ENCODE peak calls at places on chromosomes 13 and 19, in seven cellular contexts. D is cardiac fibroblast; R is GM12865; K is cardiac muscle cell; U is substantia nigra; Q is stimulated activated CD4-positive, alpha-beta T cell treated with anti-CD3 and anti-CD28 coated beads, Interleukin-2, amount 100 ng/mL, for 48 hours; H is GM19239. T is an unnamed sample.

GRCh38 chr13:19888799-19889198 is 25.4 kb upstream of the ZMYM5 start:
- DNase-seq in R (no peak), U (no peak), Q (no peak), D (peak), K (no peak), H (no peak), T (no peak)

GRCh38 chr19:4455742-4456565 is 1.6 kb downstream of the UBXN6 start:
- DNase-seq in H (no peak), K (peak), U (peak), D (peak), Q (no peak), R (no peak), T (no peak)

GRCh38 chr13:50366488-50367174 is 351.4 kb downstream of the KCNRG start:
- DNase-seq in R (peak), U (no peak), Q (no peak), D (no peak), K (no peak), H (no peak), T (no peak)

GRCh38 chr13:103788061-103788652 is 721.9 kb upstream of the SLC10A2 start:
- DNase-seq in D (no peak), R (no peak), H (no peak), K (peak), Q (no peak), U (no peak), T (no peak)

GRCh38 chr13:82654851-82655517 is 1227.3 kb downstream of the SLITRK1 start:
- DNase-seq in D (peak), H (no peak), R (no peak), U (no peak), Q (no peak), K (no peak), T (no peak)

GRCh38 chr13:28204690-28205443 is 66.5 kb downstream of the PAN3 start:
- DNase-seq in R (peak), K (no peak), H (peak), D (no peak), U (no peak), Q (peak), T (no peak)

GRCh38 chr19:41352279-41352608 is 1.5 kb downstream of the TGFB1 start:
- DNase-seq in D (no peak), R (no peak), K (no peak), Q (no peak), H (no peak), U (no peak), T (no peak)

GRCh38 chr19:42280761-42281174 is 11.7 kb downstream of the CIC start:
- DNase-seq in R (no peak), H (no peak), D (peak), K (peak), Q (peak), U (peak), T (peak)

GRCh38 chr19:5627395-5627904 is 4.6 kb downstream of the SAFB start:
- DNase-seq in D (peak), Q (peak), H (peak), U (peak), K (no peak), R (peak), T (no peak)

GRCh38 chr19:29119582-29119981 is 93.4 kb downstream of the UQCRFS1 start:
- DNase-seq in Q (no peak), H (no peak), K (peak), D (no peak), R (no peak), U (no peak), T (no peak)

GRCh38 chr19:4352701-4353121 is 9.3 kb downstream of the MPND start:
- DNase-seq in D (peak), Q (peak), U (no peak), K (peak), R (peak), H (peak), T (no peak)

GRCh38 chr13:106083620-106084350 is 451.7 kb downstream of the EFNB2 start:
- DNase-seq in Q (no peak), U (peak), D (peak), K (peak), H (no peak), R (peak), T (peak)

GRCh38 chr19:6801397-6802086 is 29.0 kb downstream of the VAV1 start:
- DNase-seq in R (peak), H (peak), U (peak), Q (peak), K (peak), D (peak), T (no peak)

GRCh38 chr19:39506944-39507714 is 7.8 kb upstream of the SELENOV start:
- DNase-seq in D (peak), H (peak), R (peak), Q (peak), U (no peak), K (peak), T (no peak)

GRCh38 chr13:90498096-90498495 is 849.4 kb upstream of the MIR17HG start:
- DNase-seq in D (peak), R (no peak), K (no peak), H (no peak), U (no peak), Q (no peak), T (no peak)

GRCh38 chr19:17159466-17160393 is 55.4 kb upstream of the USE1 start:
- DNase-seq in D (peak), U (no peak), Q (no peak), H (no peak), R (peak), K (no peak), T (no peak)

GRCh38 chr13:48505597-48506091 is 27.2 kb downstream of the RCBTB2 start:
- DNase-seq in H (peak), K (no peak), R (peak), U (peak), D (peak), Q (no peak), T (no peak)

GRCh38 chr19:41327499-41328156 is 17.7 kb downstream of the CCDC97 start:
- DNase-seq in U (peak), K (no peak), D (peak), H (peak), Q (peak), R (peak), T (no peak)

GRCh38 chr13:104461049-104461448 is 1394.8 kb upstream of the SLC10A2 start:
- DNase-seq in D (no peak), U (no peak), K (no peak), H (no peak), Q (no peak), R (no peak), T (no peak)

GRCh38 chr19:18597809-18598660 is 8.6 kb downstream of the CRLF1 start:
- DNase-seq in R (no peak), D (no peak), H (no peak), U (no peak), K (no peak), Q (no peak), T (no peak)

GRCh38 chr19:3723883-3724282 is 15.7 kb downstream of the TJP3 start:
- DNase-seq in U (no peak), Q (no peak), K (no peak), H (no peak), R (no peak), D (no peak), T (no peak)

GRCh38 chr13:49421391-49421790 is 22.5 kb downstream of the CAB39L start:
- DNase-seq in H (peak), U (no peak), R (peak), Q (no peak), K (peak), D (no peak), T (no peak)

GRCh38 chr13:28889317-28889716 is 69.2 kb downstream of the MTUS2 start:
- DNase-seq in H (no peak), R (no peak), D (no peak), K (no peak), Q (no peak), U (no peak), T (peak)

GRCh38 chr19:17966497-17967257 is at the start of gene KCNN1:
- DNase-seq in R (no peak), H (no peak), Q (no peak), U (peak), D (no peak), K (peak), T (no peak)

GRCh38 chr13:36131931-36132297 is 732 bp upstream of the DCLK1 start:
- DNase-seq in H (no peak), D (peak), Q (no peak), R (no peak), K (no peak), U (no peak), T (no peak)

GRCh38 chr19:12681074-12681987 is at the start of gene DHPS:
- DNase-seq in Q (peak), D (peak), R (peak), U (peak), H (peak), K (peak), T (peak)

GRCh38 chr19:45113628-45114027 is 20.6 kb downstream of the PPP1R37 start:
- DNase-seq in D (no peak), Q (no peak), K (no peak), R (no peak), U (no peak), H (no peak), T (no peak)